ENCODE peak calls at places on chromosome 16, in six cellular contexts. One of them, this sample, is unnamed.
A peak's percentile ranks its signal among the peaks of the same experiment; 100 is the strongest.

GRCh38 chr16:28585674-28586073 is 11.2 kb downstream of the SULT1A2 start:
- DNase-seq in CD8-positive, alpha-beta T cell: no peak
- DNase-seq in NB4: no peak
- DNase-seq in cardiac fibroblast: no peak
- DNase-seq in stomach: peak; percentile 77
- DNase-seq in IMR-90: no peak
- DNase-seq in this sample: no peak

GRCh38 chr16:81261049-81261648 is 22.7 kb downstream of the BCO1 start:
- DNase-seq in CD8-positive, alpha-beta T cell: no peak
- DNase-seq in NB4: peak; percentile 47
- DNase-seq in cardiac fibroblast: peak; percentile 38
- DNase-seq in stomach: peak; percentile 31
- DNase-seq in IMR-90: no peak
- DNase-seq in this sample: no peak

GRCh38 chr16:11133344-11133921 is 122.6 kb downstream of the SOCS1 start:
- DNase-seq in CD8-positive, alpha-beta T cell: no peak
- DNase-seq in NB4: no peak
- DNase-seq in cardiac fibroblast: peak; percentile 97
- DNase-seq in stomach: peak; percentile 94
- DNase-seq in IMR-90: peak; percentile 96
- DNase-seq in this sample: peak; percentile 61

GRCh38 chr16:78490847-78491246 is 391.4 kb downstream of the WWOX start:
- DNase-seq in CD8-positive, alpha-beta T cell: no peak
- DNase-seq in NB4: no peak
- DNase-seq in cardiac fibroblast: no peak
- DNase-seq in stomach: no peak
- DNase-seq in IMR-90: no peak
- DNase-seq in this sample: no peak

GRCh38 chr16:66263168-66263972 is 103.1 kb upstream of the CDH5 start:
- DNase-seq in CD8-positive, alpha-beta T cell: no peak
- DNase-seq in NB4: no peak
- DNase-seq in cardiac fibroblast: no peak
- DNase-seq in stomach: no peak
- DNase-seq in IMR-90: no peak
- DNase-seq in this sample: no peak

GRCh38 chr16:56554441-56554840 is 10.4 kb upstream of the MT4 start:
- DNase-seq in CD8-positive, alpha-beta T cell: no peak
- DNase-seq in NB4: no peak
- DNase-seq in cardiac fibroblast: no peak
- DNase-seq in stomach: no peak
- DNase-seq in IMR-90: no peak
- DNase-seq in this sample: no peak

GRCh38 chr16:70437582-70438324 is 1.1 kb downstream of the ST3GAL2 start:
- DNase-seq in CD8-positive, alpha-beta T cell: peak; percentile 14
- DNase-seq in NB4: peak; percentile 63
- DNase-seq in cardiac fibroblast: peak; percentile 61
- DNase-seq in stomach: no peak
- DNase-seq in IMR-90: peak; percentile 69
- DNase-seq in this sample: no peak

GRCh38 chr16:14609716-14610115 is 20.3 kb downstream of the PARN start:
- DNase-seq in CD8-positive, alpha-beta T cell: no peak
- DNase-seq in NB4: no peak
- DNase-seq in cardiac fibroblast: no peak
- DNase-seq in stomach: no peak
- DNase-seq in IMR-90: no peak
- DNase-seq in this sample: no peak

GRCh38 chr16:12881771-12882170 is 19.6 kb upstream of the SHISA9 start:
- DNase-seq in CD8-positive, alpha-beta T cell: no peak
- DNase-seq in NB4: no peak
- DNase-seq in cardiac fibroblast: no peak
- DNase-seq in stomach: no peak
- DNase-seq in IMR-90: no peak
- DNase-seq in this sample: no peak

GRCh38 chr16:19131809-19132777 is 18.3 kb downstream of the ITPRIPL2 start:
- DNase-seq in CD8-positive, alpha-beta T cell: no peak
- DNase-seq in NB4: no peak
- DNase-seq in cardiac fibroblast: peak; percentile 68
- DNase-seq in stomach: no peak
- DNase-seq in IMR-90: no peak
- DNase-seq in this sample: no peak

GRCh38 chr16:59971264-59971663 is 1237.1 kb upstream of the GOT2 start:
- DNase-seq in CD8-positive, alpha-beta T cell: no peak
- DNase-seq in NB4: no peak
- DNase-seq in cardiac fibroblast: no peak
- DNase-seq in stomach: no peak
- DNase-seq in IMR-90: no peak
- DNase-seq in this sample: no peak

GRCh38 chr16:4990415-4990814 is 32.3 kb downstream of the SEC14L5 start:
- DNase-seq in CD8-positive, alpha-beta T cell: no peak
- DNase-seq in NB4: no peak
- DNase-seq in cardiac fibroblast: no peak
- DNase-seq in stomach: no peak
- DNase-seq in IMR-90: no peak
- DNase-seq in this sample: no peak

GRCh38 chr16:24753437-24753836 is 24.0 kb downstream of the TNRC6A start:
- DNase-seq in CD8-positive, alpha-beta T cell: no peak
- DNase-seq in NB4: no peak
- DNase-seq in cardiac fibroblast: no peak
- DNase-seq in stomach: no peak
- DNase-seq in IMR-90: no peak
- DNase-seq in this sample: no peak

GRCh38 chr16:80369559-80369958 is 171.2 kb upstream of the DYNLRB2 start:
- DNase-seq in CD8-positive, alpha-beta T cell: no peak
- DNase-seq in NB4: peak; percentile 8
- DNase-seq in cardiac fibroblast: peak; percentile 67
- DNase-seq in stomach: peak; percentile 55
- DNase-seq in IMR-90: peak; percentile 60
- DNase-seq in this sample: no peak

GRCh38 chr16:30748634-30749445 is 615 bp downstream of the PHKG2 start:
- DNase-seq in CD8-positive, alpha-beta T cell: peak; percentile 24
- DNase-seq in NB4: peak; percentile 53
- DNase-seq in cardiac fibroblast: peak; percentile 47
- DNase-seq in stomach: no peak
- DNase-seq in IMR-90: peak; percentile 52
- DNase-seq in this sample: no peak

GRCh38 chr16:4894276-4895150 is 42.4 kb downstream of the PPL start:
- DNase-seq in CD8-positive, alpha-beta T cell: no peak
- DNase-seq in NB4: no peak
- DNase-seq in cardiac fibroblast: no peak
- DNase-seq in stomach: no peak
- DNase-seq in IMR-90: no peak
- DNase-seq in this sample: no peak

GRCh38 chr16:28554634-28555423 is 1.1 kb downstream of the SGF29 start:
- DNase-seq in CD8-positive, alpha-beta T cell: no peak
- DNase-seq in NB4: no peak
- DNase-seq in cardiac fibroblast: no peak
- DNase-seq in stomach: no peak
- DNase-seq in IMR-90: no peak
- DNase-seq in this sample: no peak

GRCh38 chr16:67104061-67104460 is 5.7 kb upstream of the PHAF1 start:
- DNase-seq in CD8-positive, alpha-beta T cell: no peak
- DNase-seq in NB4: peak; percentile 39
- DNase-seq in cardiac fibroblast: peak; percentile 54
- DNase-seq in stomach: no peak
- DNase-seq in IMR-90: peak; percentile 23
- DNase-seq in this sample: peak; percentile 23

GRCh38 chr16:50534091-50534490 is 14.1 kb upstream of the NKD1 start:
- DNase-seq in CD8-positive, alpha-beta T cell: no peak
- DNase-seq in NB4: no peak
- DNase-seq in cardiac fibroblast: no peak
- DNase-seq in stomach: no peak
- DNase-seq in IMR-90: no peak
- DNase-seq in this sample: no peak

GRCh38 chr16:49282690-49283375 is 1.2 kb upstream of the CBLN1 start:
- DNase-seq in CD8-positive, alpha-beta T cell: no peak
- DNase-seq in NB4: no peak
- DNase-seq in cardiac fibroblast: peak; percentile 2
- DNase-seq in stomach: no peak
- DNase-seq in IMR-90: no peak
- DNase-seq in this sample: no peak
- H3K4me3 ChIP-seq in CD8-positive, alpha-beta T cell: no peak overlapping the region
- H3K4me3 ChIP-seq in NB4: no peak overlapping the region
- H3K4me3 ChIP-seq in cardiac fibroblast: no peak overlapping the region
- H3K4me3 ChIP-seq in stomach: peak overlapping the region; percentile 48
- H3K4me3 ChIP-seq in IMR-90: no peak overlapping the region
- H3K4me3 ChIP-seq in this sample: no peak overlapping the region

GRCh38 chr16:9557713-9558112 is 466.3 kb downstream of the HAPSTR1 start:
- DNase-seq in CD8-positive, alpha-beta T cell: no peak
- DNase-seq in NB4: no peak
- DNase-seq in cardiac fibroblast: no peak
- DNase-seq in stomach: no peak
- DNase-seq in IMR-90: no peak
- DNase-seq in this sample: no peak
- H3K4me3 ChIP-seq in CD8-positive, alpha-beta T cell: no peak overlapping the region
- H3K4me3 ChIP-seq in NB4: no peak overlapping the region
- H3K4me3 ChIP-seq in cardiac fibroblast: no peak overlapping the region
- H3K4me3 ChIP-seq in stomach: no peak overlapping the region
- H3K4me3 ChIP-seq in IMR-90: no peak overlapping the region
- H3K4me3 ChIP-seq in this sample: no peak overlapping the region

DNA sequence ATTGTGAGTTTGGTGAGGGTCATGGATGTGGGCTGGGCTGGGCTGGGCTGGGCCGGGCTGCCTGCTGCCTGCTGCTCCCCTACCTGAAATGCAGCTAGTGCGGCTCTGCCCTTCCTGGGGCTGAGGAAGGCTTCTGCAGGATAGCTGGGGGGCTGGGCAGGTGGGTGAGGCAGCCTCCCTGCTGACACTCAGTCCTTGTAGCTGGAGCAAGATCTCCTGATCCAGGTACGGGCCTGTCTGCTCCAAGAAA is 4.7 kb downstream of the RPL13 start:
- DNase-seq in CD8-positive, alpha-beta T cell: no peak
- DNase-seq in NB4: peak; percentile 89
- DNase-seq in cardiac fibroblast: no peak
- DNase-seq in stomach: no peak
- DNase-seq in IMR-90: no peak
- DNase-seq in this sample: no peak
- H3K4me3 ChIP-seq in CD8-positive, alpha-beta T cell: peak overlapping the region; percentile 43
- H3K4me3 ChIP-seq in NB4: no peak overlapping the region
- H3K4me3 ChIP-seq in cardiac fibroblast: no peak overlapping the region
- H3K4me3 ChIP-seq in stomach: no peak overlapping the region
- H3K4me3 ChIP-seq in IMR-90: no peak overlapping the region
- H3K4me3 ChIP-seq in this sample: peak overlapping the region; percentile 32

GRCh38 chr16:27427538-27427937 is 25.6 kb downstream of the IL21R start:
- DNase-seq in CD8-positive, alpha-beta T cell: no peak
- DNase-seq in NB4: no peak
- DNase-seq in cardiac fibroblast: no peak
- DNase-seq in stomach: peak; percentile 19
- DNase-seq in IMR-90: no peak
- DNase-seq in this sample: no peak
- H3K4me3 ChIP-seq in CD8-positive, alpha-beta T cell: no peak overlapping the region
- H3K4me3 ChIP-seq in NB4: no peak overlapping the region
- H3K4me3 ChIP-seq in cardiac fibroblast: no peak overlapping the region
- H3K4me3 ChIP-seq in stomach: no peak overlapping the region
- H3K4me3 ChIP-seq in IMR-90: no peak overlapping the region
- H3K4me3 ChIP-seq in this sample: no peak overlapping the region

GRCh38 chr16:75251280-75252048 is at the start of gene BCAR1:
- DNase-seq in CD8-positive, alpha-beta T cell: no peak
- DNase-seq in NB4: peak; percentile 80
- DNase-seq in cardiac fibroblast: peak; percentile 81
- DNase-seq in stomach: peak; percentile 93
- DNase-seq in IMR-90: peak; percentile 93
- DNase-seq in this sample: peak; percentile 89

GRCh38 chr16:75252049-75252864 is 833 bp upstream of the BCAR1 start:
- DNase-seq in CD8-positive, alpha-beta T cell: no peak
- DNase-seq in NB4: no peak
- DNase-seq in cardiac fibroblast: no peak
- DNase-seq in stomach: no peak
- DNase-seq in IMR-90: no peak
- DNase-seq in this sample: no peak

GRCh38 chr16:75254359-75254837 is 3.0 kb upstream of the BCAR1 start:
- DNase-seq in CD8-positive, alpha-beta T cell: no peak
- DNase-seq in NB4: no peak
- DNase-seq in cardiac fibroblast: peak; percentile 63
- DNase-seq in stomach: no peak
- DNase-seq in IMR-90: peak; percentile 88
- DNase-seq in this sample: peak; percentile 90

GRCh38 chr16:75250809-75251279 is 580 bp downstream of the BCAR1 start:
- DNase-seq in CD8-positive, alpha-beta T cell: no peak
- DNase-seq in NB4: peak; percentile 34
- DNase-seq in cardiac fibroblast: peak; percentile 41
- DNase-seq in stomach: peak; percentile 80
- DNase-seq in IMR-90: no peak
- DNase-seq in this sample: no peak

GRCh38 chr16:75252946-75253911 is 1.8 kb upstream of the BCAR1 start:
- DNase-seq in CD8-positive, alpha-beta T cell: no peak
- DNase-seq in NB4: no peak
- DNase-seq in cardiac fibroblast: peak; percentile 72
- DNase-seq in stomach: no peak
- DNase-seq in IMR-90: peak; percentile 74
- DNase-seq in this sample: no peak
- H3K4me3 ChIP-seq in CD8-positive, alpha-beta T cell: no peak overlapping the region
- H3K4me3 ChIP-seq in NB4: no peak overlapping the region
- H3K4me3 ChIP-seq in cardiac fibroblast: peak overlapping the region; percentile 8
- H3K4me3 ChIP-seq in stomach: no peak overlapping the region
- H3K4me3 ChIP-seq in IMR-90: no peak overlapping the region
- H3K4me3 ChIP-seq in this sample: no peak overlapping the region

GRCh38 chr16:1828645-1829410 is 1.8 kb downstream of the FAHD1 start:
- DNase-seq in CD8-positive, alpha-beta T cell: no peak
- DNase-seq in NB4: no peak
- DNase-seq in cardiac fibroblast: no peak
- DNase-seq in stomach: no peak
- DNase-seq in IMR-90: no peak
- DNase-seq in this sample: no peak
- H3K4me3 ChIP-seq in CD8-positive, alpha-beta T cell: no peak overlapping the region
- H3K4me3 ChIP-seq in NB4: peak overlapping the region; percentile 96
- H3K4me3 ChIP-seq in cardiac fibroblast: no peak overlapping the region
- H3K4me3 ChIP-seq in stomach: peak overlapping the region; percentile 88
- H3K4me3 ChIP-seq in IMR-90: no peak overlapping the region
- H3K4me3 ChIP-seq in this sample: peak overlapping the region; percentile 72

GRCh38 chr16:73890524-73891500 is 405.8 kb upstream of the PSMD7 start:
- DNase-seq in CD8-positive, alpha-beta T cell: no peak
- DNase-seq in NB4: peak; percentile 28
- DNase-seq in cardiac fibroblast: peak; percentile 6
- DNase-seq in stomach: no peak
- DNase-seq in IMR-90: peak; percentile 4
- DNase-seq in this sample: no peak
- H3K4me3 ChIP-seq in CD8-positive, alpha-beta T cell: no peak overlapping the region
- H3K4me3 ChIP-seq in NB4: no peak overlapping the region
- H3K4me3 ChIP-seq in cardiac fibroblast: no peak overlapping the region
- H3K4me3 ChIP-seq in stomach: no peak overlapping the region
- H3K4me3 ChIP-seq in IMR-90: no peak overlapping the region
- H3K4me3 ChIP-seq in this sample: no peak overlapping the region

GRCh38 chr16:87844809-87845208 is 24.5 kb downstream of the SLC7A5 start:
- DNase-seq in CD8-positive, alpha-beta T cell: no peak
- DNase-seq in NB4: no peak
- DNase-seq in cardiac fibroblast: no peak
- DNase-seq in stomach: no peak
- DNase-seq in IMR-90: no peak
- DNase-seq in this sample: no peak
- H3K4me3 ChIP-seq in CD8-positive, alpha-beta T cell: no peak overlapping the region
- H3K4me3 ChIP-seq in NB4: no peak overlapping the region
- H3K4me3 ChIP-seq in cardiac fibroblast: no peak overlapping the region
- H3K4me3 ChIP-seq in stomach: no peak overlapping the region
- H3K4me3 ChIP-seq in IMR-90: no peak overlapping the region
- H3K4me3 ChIP-seq in this sample: no peak overlapping the region

GRCh38 chr16:21663889-21664647 is at the start of gene OTOA:
- DNase-seq in CD8-positive, alpha-beta T cell: peak; percentile 39
- DNase-seq in NB4: no peak
- DNase-seq in cardiac fibroblast: no peak
- DNase-seq in stomach: no peak
- DNase-seq in IMR-90: no peak
- DNase-seq in this sample: no peak
- H3K4me3 ChIP-seq in CD8-positive, alpha-beta T cell: peak within 1 kb of the TSS; percentile 37
- H3K4me3 ChIP-seq in NB4: no peak within 1 kb of the TSS
- H3K4me3 ChIP-seq in cardiac fibroblast: peak within 1 kb of the TSS; percentile 4
- H3K4me3 ChIP-seq in stomach: peak within 1 kb of the TSS; percentile 35
- H3K4me3 ChIP-seq in IMR-90: no peak within 1 kb of the TSS
- H3K4me3 ChIP-seq in this sample: no peak within 1 kb of the TSS